ENCODE peak calls at places on chromosomes 13 and 19, in seven cellular contexts. P is mesendoderm, J is mesenchymal stem cell, V is IMR-90, O is H9, U is H1, Y is trophoblast cell. N is an unnamed sample.

GRCh38 chr13:71067164-71067815 is 799.7 kb downstream of the DACH1 start:
- DNase-seq in V (no peak), Y (no peak), P (peak), J (peak), O (no peak), U (no peak), N (no peak)

GRCh38 chr13:28320209-28320608 is 174.7 kb downstream of the FLT1 start:
- DNase-seq in V (no peak), P (no peak), Y (no peak), U (no peak), O (no peak), J (no peak), N (no peak)

GRCh38 chr19:543912-544608 is at the start of gene GZMM:
- DNase-seq in O (peak), J (no peak), V (no peak), Y (no peak), U (no peak), P (no peak), N (no peak)

GRCh38 chr19:39174142-39174541 is 22.6 kb upstream of the NCCRP1 start:
- DNase-seq in P (no peak), J (no peak), U (no peak), Y (no peak), V (no peak), O (no peak), N (no peak)

GRCh38 chr19:39264306-39265290 is 3.6 kb upstream of the IFNL2 start:
- DNase-seq in Y (no peak), O (peak), P (peak), J (no peak), U (peak), V (no peak), N (peak)

GRCh38 chr13:36131215-36131930 is at the start of gene DCLK1:
- DNase-seq in P (peak), V (no peak), J (peak), Y (no peak), O (peak), U (peak), N (peak)

GRCh38 chr19:35903550-35904179 is 1.3 kb downstream of the HCST start:
- DNase-seq in V (peak), J (peak), P (peak), U (peak), Y (peak), O (peak), N (no peak)

GRCh38 chr19:47711652-47712239 is 1.5 kb upstream of the EHD2 start:
- DNase-seq in J (no peak), V (no peak), O (no peak), P (no peak), Y (no peak), U (no peak), N (no peak)

GRCh38 chr13:20997301-20998061 is 63.9 kb downstream of the LATS2 start:
- DNase-seq in U (no peak), V (peak), J (peak), O (peak), Y (peak), P (peak), N (no peak)

DNA sequence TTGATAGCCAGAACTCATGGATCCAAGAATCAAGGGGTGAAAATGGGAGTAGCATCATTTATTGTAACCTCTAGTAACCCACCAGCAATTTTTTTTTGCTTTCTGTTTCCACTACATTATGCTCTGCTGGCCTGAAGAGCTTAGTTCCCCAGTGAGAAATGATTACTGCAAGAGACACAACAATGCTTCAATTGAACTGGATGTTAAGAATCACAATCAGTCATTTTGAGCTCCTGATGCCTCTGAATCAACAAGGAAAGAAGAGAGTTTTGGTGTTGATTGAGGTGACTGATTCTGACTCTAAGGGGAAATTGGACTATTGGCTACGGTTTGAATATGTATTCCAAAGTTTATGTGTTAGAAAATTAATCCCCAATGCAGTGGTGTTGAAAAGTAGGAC is 1084.4 kb downstream of the SLITRK1 start:
- DNase-seq in J (no peak), P (no peak), V (no peak), Y (no peak), U (no peak), O (no peak), N (no peak)
- H3K4ac ChIP-seq in J (no peak), P (no peak), V (no peak), Y (no peak), U (no peak), O (no peak), N (no peak)

DNA sequence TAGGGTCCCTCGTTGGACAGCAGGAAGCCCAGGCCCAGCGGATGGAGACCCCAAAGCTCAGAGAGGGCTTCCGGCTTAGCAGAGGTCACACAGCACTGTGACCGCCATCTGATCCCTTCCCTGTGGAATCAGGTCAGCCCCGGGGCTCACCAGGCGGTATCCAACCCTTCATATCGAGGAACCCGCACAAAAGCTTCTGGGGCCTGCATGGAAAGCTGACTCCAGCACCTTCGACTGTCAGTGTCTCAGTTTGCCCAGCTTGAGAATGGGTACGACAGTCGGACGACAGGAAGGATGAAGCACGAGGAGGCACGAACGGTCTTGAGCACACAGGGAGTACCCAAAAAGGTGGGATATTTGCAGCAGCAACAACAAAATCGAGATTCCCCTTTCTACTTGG is 2.6 kb downstream of the TLE5 start:
- DNase-seq in J (no peak), O (no peak), Y (no peak), U (no peak), V (no peak), P (no peak), N (no peak)
- H3K4me2 ChIP-seq in J (no peak), O (no peak), Y (no peak), U (no peak), V (no peak), P (no peak), N (no peak)

GRCh38 chr13:26487781-26488180 is 69.7 kb upstream of the WASF3 start:
- DNase-seq in V (no peak), Y (no peak), J (no peak), O (no peak), U (no peak), P (no peak), N (no peak)
- H3K4ac ChIP-seq in V (no peak), Y (no peak), J (no peak), O (no peak), U (no peak), P (no peak), N (no peak)

DNA sequence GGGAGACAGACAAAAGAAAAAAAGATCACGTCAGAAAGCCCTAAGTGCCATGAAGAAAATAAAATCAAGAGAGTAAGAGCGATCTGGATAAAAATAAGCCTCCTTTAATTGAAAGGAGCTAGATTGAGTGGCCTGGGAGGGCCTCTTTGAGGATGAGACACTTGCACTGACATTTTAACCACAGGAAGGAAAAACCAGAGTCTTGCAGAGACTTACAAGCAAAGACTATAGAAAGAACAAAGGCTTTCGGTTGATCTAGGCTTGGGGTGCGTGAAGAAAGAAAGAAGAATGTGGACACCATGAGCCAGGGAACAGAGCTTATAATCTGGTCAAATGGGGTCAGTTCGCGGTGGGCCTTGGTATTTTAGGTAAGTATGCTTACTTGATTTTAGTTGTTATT is 342.7 kb downstream of the COG6 start:
- DNase-seq in Y (no peak), V (no peak), P (no peak), O (no peak), U (no peak), J (no peak), N (no peak)
- H3K4me2 ChIP-seq in Y (no peak), V (no peak), P (no peak), O (no peak), U (no peak), J (no peak), N (no peak)

GRCh38 chr19:54190942-54191670 is at the start of gene TSEN34:
- DNase-seq in U (peak), Y (peak), P (peak), J (peak), O (peak), V (peak), N (peak)
- H3K4ac ChIP-seq in U (peak), Y (peak), P (peak), J (peak), O (no peak), V (peak), N (peak)

GRCh38 chr19:49932041-49932451 is 2.7 kb upstream of the NUP62 start:
- DNase-seq in U (no peak), V (no peak), J (no peak), P (no peak), O (no peak), Y (peak), N (no peak)
- H3K4me2 ChIP-seq in U (no peak), V (no peak), J (no peak), P (no peak), O (no peak), Y (no peak), N (no peak)

GRCh38 chr13:97269603-97270002 is 47.5 kb downstream of the MBNL2 start:
- DNase-seq in P (no peak), V (no peak), U (no peak), O (no peak), Y (no peak), J (no peak), N (no peak)
- H3K4ac ChIP-seq in P (no peak), V (peak), U (no peak), O (no peak), Y (peak), J (no peak), N (no peak)

GRCh38 chr19:14619404-14619803 is 36.5 kb downstream of the CLEC17A start:
- DNase-seq in U (no peak), O (no peak), V (no peak), J (no peak), Y (no peak), P (no peak), N (no peak)

GRCh38 chr19:14612657-14613056 is 29.8 kb downstream of the CLEC17A start:
- DNase-seq in V (no peak), O (no peak), Y (no peak), U (no peak), J (no peak), P (no peak), N (no peak)

GRCh38 chr19:14616310-14616870 is 33.5 kb downstream of the CLEC17A start:
- DNase-seq in J (no peak), Y (no peak), O (no peak), V (no peak), U (no peak), P (no peak), N (no peak)

GRCh38 chr19:14614099-14614412 is 31.2 kb downstream of the CLEC17A start:
- DNase-seq in O (no peak), P (no peak), V (no peak), U (no peak), Y (peak), J (no peak), N (no peak)

DNA sequence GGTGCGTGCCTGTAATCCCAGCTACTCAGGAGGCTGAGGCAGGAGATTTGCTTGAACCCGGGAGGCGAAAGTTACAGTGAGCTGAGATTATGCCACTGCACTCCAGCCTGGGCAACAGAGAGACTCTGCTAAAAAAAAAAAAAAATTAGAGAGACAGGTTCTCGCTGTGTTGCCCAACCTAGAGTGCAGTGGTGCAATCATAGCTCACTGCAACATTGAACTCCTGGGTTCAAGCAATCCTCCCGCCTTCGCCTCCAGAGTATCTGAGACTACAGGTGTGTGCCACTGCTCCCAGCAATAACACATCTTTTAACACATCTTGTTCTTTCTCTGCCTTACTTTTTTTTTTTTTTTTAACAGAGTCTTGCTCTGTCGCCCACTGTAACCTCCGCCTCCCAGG is 32.7 kb downstream of the CLEC17A start:
- DNase-seq in O (no peak), P (no peak), U (no peak), J (no peak), V (no peak), Y (no peak), N (no peak)
- H3K4me2 ChIP-seq in O (no peak), P (no peak), U (no peak), J (no peak), V (no peak), Y (no peak), N (no peak)

DNA sequence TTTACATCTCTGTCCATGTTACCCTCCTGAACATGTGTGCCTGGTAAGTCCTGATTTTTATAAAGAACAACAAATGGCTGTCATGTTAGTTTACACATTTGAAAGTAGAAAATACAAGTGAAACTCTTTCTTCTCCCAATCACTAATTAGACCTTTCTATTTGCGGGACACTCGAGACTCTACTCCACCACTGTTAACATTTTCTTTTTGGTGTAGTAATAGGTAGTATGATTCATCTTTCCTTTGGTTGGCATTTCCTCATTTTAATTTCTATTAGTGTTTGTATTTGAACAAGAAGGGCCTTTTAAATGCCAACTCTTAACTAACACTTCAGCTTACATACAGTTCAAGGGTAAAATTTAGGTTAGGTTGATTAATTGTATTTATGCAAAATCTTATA is 371.1 kb downstream of the PCDH9 start:
- DNase-seq in U (no peak), J (no peak), Y (no peak), V (peak), O (no peak), P (no peak), N (no peak)
- H3K4ac ChIP-seq in U (no peak), J (no peak), Y (no peak), V (no peak), O (no peak), P (no peak), N (no peak)

GRCh38 chr19:1673645-1674292 is 21.4 kb upstream of the TCF3 start:
- DNase-seq in P (no peak), J (no peak), U (no peak), V (no peak), Y (no peak), O (peak), N (no peak)

GRCh38 chr19:1672038-1672768 is 19.8 kb upstream of the TCF3 start:
- DNase-seq in P (no peak), J (peak), V (peak), U (peak), Y (no peak), O (peak), N (no peak)

GRCh38 chr19:1674293-1674679 is 21.9 kb upstream of the TCF3 start:
- DNase-seq in V (no peak), O (peak), Y (no peak), J (no peak), U (no peak), P (no peak), N (no peak)

GRCh38 chr19:1672769-1673644 is 20.6 kb upstream of the TCF3 start:
- DNase-seq in V (no peak), U (no peak), P (no peak), J (no peak), Y (no peak), O (peak), N (no peak)

DNA sequence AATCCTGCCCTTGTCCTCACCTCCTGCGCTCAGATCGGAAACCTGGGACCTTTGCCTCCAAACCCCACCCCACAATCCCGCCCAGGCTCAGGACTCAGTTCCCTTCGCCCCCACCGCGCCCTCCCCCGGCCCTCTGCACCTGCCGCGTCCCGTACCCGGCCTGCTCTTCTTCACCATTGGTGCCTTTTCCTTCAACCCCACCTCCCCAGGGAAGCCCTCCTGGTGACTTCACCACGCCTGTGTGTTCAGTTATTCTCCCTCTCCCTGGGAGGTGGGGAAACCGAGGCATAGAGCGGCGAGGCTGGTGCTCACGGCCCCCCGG is 19.3 kb upstream of the TCF3 start:
- DNase-seq in V (no peak), Y (no peak), P (no peak), O (peak), U (no peak), J (no peak), N (no peak)
- H3K4me2 ChIP-seq in V (no peak), Y (no peak), P (no peak), O (peak), U (peak), J (no peak), N (peak)

N was measured in neuronal stem cell.